ENCODE peak calls at places on chromosomes 7 and 10, in six cellular contexts. K is WTC11; E is foreskin keratinocyte; A is sigmoid colon; B is fibroblast of lung; G is CD4-positive, alpha-beta T cell. O is an unnamed sample.

GRCh38 chr10:4596951-4597350 is 229.1 kb upstream of the AKR1E2 start:
- DNase-seq in A (no peak), K (no peak), E (peak), G (no peak), B (peak), O (no peak)

GRCh38 chr10:90462761-90463160 is 395.1 kb downstream of the HTR7 start:
- DNase-seq in B (peak), G (no peak), K (no peak), A (no peak), E (no peak), O (no peak)

GRCh38 chr7:113015038-113015645 is 71.5 kb downstream of the GPR85 start:
- DNase-seq in E (peak), A (no peak), B (peak), G (no peak), K (no peak), O (no peak)

GRCh38 chr7:121480058-121480457 is 84.0 kb upstream of the FAM3C start:
- DNase-seq in A (no peak), K (no peak), B (no peak), E (peak), G (no peak), O (no peak)

GRCh38 chr7:51309361-51310130 is 7.1 kb downstream of the COBL start:
- DNase-seq in E (no peak), B (no peak), G (no peak), A (no peak), K (peak), O (no peak)

GRCh38 chr10:47206449-47207279 is 93.3 kb upstream of the GDF10 start:
- DNase-seq in E (no peak), K (no peak), B (peak), A (no peak), G (no peak), O (no peak)

GRCh38 chr7:110119883-110120581 is 970.9 kb upstream of the LRRN3 start:
- DNase-seq in E (peak), B (peak), A (no peak), G (no peak), K (no peak), O (no peak)

GRCh38 chr7:81209059-81209458 is 290.2 kb upstream of the SEMA3C start:
- DNase-seq in A (no peak), B (peak), E (no peak), G (no peak), K (no peak), O (no peak)

GRCh38 chr10:112832361-112832878 is 117.6 kb upstream of the TCF7L2 start:
- DNase-seq in K (peak), E (peak), A (no peak), G (no peak), B (peak), O (no peak)

GRCh38 chr10:124748206-124748605 is 4.0 kb upstream of the FAM53B start:
- DNase-seq in K (no peak), E (no peak), B (no peak), A (no peak), G (no peak), O (no peak)

GRCh38 chr7:43538404-43538771 is 44.5 kb upstream of the STK17A start:
- DNase-seq in E (no peak), B (no peak), A (no peak), K (no peak), G (no peak), O (no peak)

GRCh38 chr10:60206735-60207134 is 182.9 kb downstream of the ANK3 start:
- DNase-seq in A (no peak), G (no peak), E (no peak), K (no peak), B (peak), O (no peak)

GRCh38 chr7:51223505-51223904 is 93.1 kb downstream of the COBL start:
- DNase-seq in A (peak), G (no peak), E (no peak), K (no peak), B (no peak), O (no peak)

GRCh38 chr7:110693348-110693747 is 397.6 kb upstream of the LRRN3 start:
- DNase-seq in A (no peak), B (no peak), E (no peak), G (no peak), K (no peak), O (no peak)

GRCh38 chr7:98240961-98241673 is 10.9 kb downstream of the TECPR1 start:
- DNase-seq in A (no peak), G (peak), K (peak), E (no peak), B (peak), O (peak)

GRCh38 chr7:37758467-37758866 is 74.9 kb downstream of the GPR141 start:
- DNase-seq in K (no peak), E (no peak), A (no peak), B (no peak), G (no peak), O (no peak)

GRCh38 chr10:35613597-35614226 is 8.6 kb downstream of the GJD4 start:
- DNase-seq in A (no peak), K (no peak), E (no peak), B (peak), G (no peak), O (no peak)

GRCh38 chr10:95401704-95402469 is 111.1 kb upstream of the PDLIM1 start:
- DNase-seq in G (no peak), B (no peak), E (no peak), K (no peak), A (no peak), O (no peak)

GRCh38 chr10:43576062-43576461 is 1.6 kb upstream of the ZNF239 start:
- DNase-seq in A (no peak), K (no peak), G (no peak), B (no peak), E (no peak), O (no peak)

GRCh38 chr10:69425513-69426298 is 9.0 kb upstream of the TACR2 start:
- DNase-seq in B (no peak), E (peak), A (peak), K (no peak), G (peak), O (no peak)

GRCh38 chr7:102275123-102275703 is 11.5 kb upstream of the SH2B2 start:
- DNase-seq in G (no peak), A (no peak), B (no peak), E (peak), K (no peak), O (no peak)

GRCh38 chr7:152759655-152760383 is at the start of gene ACTR3B:
- DNase-seq in B (peak), E (peak), K (peak), G (peak), A (peak), O (peak)

GRCh38 chr7:64300641-64301405 is 12.9 kb upstream of the ZNF736 start:
- DNase-seq in B (no peak), G (no peak), E (peak), A (no peak), K (no peak), O (no peak)

GRCh38 chr10:21929070-21929469 is 74.5 kb downstream of the DNAJC1 start:
- DNase-seq in K (no peak), B (peak), A (no peak), E (peak), G (no peak), O (no peak)

GRCh38 chr7:93890464-93891068 is at the start of gene TFPI2:
- DNase-seq in B (peak), E (peak), A (peak), G (no peak), K (peak), O (no peak)

GRCh38 chr7:2811476-2812118 is 32.5 kb downstream of the GNA12 start:
- DNase-seq in B (peak), K (no peak), G (no peak), E (no peak), A (peak), O (no peak)

DNA sequence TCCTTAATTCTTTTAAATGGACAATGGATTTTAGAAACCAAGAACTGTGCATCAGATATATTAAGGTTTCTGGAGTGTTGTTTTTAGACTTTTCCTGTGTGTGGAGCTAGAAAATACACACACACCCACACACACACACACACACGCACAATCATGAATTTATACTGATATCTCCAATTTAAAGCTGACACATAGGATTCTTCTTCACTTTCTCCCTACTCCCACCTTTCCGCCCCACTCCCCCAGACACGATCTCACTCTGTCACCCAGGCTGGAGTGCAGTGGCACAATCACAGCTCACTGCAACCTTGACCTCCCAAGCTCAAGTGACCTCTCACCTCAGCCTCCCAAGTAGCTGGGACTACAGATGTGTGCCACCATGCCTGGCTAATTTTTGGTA is 100.3 kb downstream of the EPC1 start:
- DNase-seq in K (no peak), E (no peak), A (no peak), B (no peak), G (no peak), O (no peak)
- TF ChIP-seq CTCF in K (no peak), E (no peak), A (no peak), B (no peak), G (no peak), O (no peak)

DNA sequence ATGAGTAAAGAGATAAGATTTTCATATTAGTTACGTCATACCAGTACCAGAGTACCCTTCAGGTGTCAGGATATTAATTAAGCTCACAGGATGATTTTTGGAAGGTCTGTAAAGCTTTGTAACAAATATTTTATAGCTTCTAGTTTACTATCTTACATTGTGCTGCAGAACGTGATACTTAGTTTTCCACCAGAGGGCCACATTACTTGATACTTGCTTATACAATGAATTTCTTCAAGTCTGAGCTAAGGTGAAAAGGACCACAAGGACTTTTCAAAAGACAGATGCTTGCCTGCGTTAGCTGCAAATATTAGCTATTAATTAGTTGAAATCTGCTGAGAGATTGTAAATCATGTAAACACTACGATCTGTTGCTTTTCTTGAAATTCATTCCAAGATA is 12.2 kb downstream of the FOXP2 start:
- DNase-seq in B (peak), G (no peak), E (peak), A (no peak), K (no peak), O (no peak)
- TF ChIP-seq CTCF in B (peak), G (no peak), E (peak), A (peak), K (no peak), O (peak)

DNA sequence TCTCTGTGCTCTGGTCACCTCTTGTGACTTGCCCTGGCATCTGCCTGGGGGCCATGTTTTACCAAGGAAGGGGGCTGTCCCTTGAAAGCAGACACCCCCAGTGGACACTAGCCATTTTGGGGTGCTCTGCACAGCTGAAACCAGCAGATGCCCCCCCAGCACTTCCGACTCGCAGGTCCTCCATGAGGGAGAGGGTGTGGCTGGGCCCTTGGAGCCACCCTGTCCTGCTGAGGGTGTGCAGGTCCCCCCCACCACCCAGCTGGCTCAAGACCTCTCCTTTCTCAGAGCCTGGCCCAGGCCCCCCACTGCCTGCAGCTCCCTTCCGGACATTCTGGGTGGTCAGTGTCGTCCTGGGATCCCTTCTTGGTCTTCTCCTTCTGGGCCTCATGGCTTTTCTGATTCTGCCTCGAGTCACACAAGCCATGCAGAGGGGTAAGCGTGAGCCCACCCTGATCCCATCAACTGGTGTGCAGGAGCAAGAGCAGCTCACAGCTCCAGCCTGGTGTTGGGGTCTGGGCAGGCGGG is 12.3 kb downstream of the SCART1 start:
- DNase-seq in K (no peak), G (no peak), E (no peak), B (no peak), A (no peak), O (no peak)
- TF ChIP-seq CTCF in K (no peak), G (no peak), E (no peak), B (no peak), A (no peak), O (no peak)

DNA sequence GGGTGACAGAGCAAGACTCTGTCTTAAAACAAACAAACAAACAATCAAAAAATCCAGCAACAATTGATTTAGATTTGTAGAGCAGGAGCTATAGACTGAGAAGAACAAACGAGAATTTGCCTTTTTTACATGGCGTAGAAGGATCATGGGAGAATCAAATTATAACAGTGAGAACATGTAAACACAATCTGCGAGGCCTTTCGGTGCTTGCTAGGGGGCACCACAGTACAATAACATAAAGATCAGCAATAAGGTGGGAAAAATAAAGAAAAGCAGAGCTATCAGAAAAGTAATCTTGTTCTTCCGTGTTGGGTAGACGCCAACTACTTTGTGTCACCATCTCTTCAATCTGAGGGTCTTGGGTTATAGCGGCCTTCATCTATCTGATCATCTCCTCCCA is 82.2 kb downstream of the NOD1 start:
- DNase-seq in B (no peak), G (no peak), E (no peak), K (no peak), A (no peak), O (no peak)
- TF ChIP-seq CTCF in B (no peak), G (no peak), E (peak), K (no peak), A (no peak), O (peak)

GRCh38 chr10:100767428-100767779 is 22.0 kb downstream of the PAX2 start:
- DNase-seq in G (no peak), A (no peak), K (no peak), E (no peak), B (no peak), O (no peak)
- TF ChIP-seq CTCF in G (no peak), A (no peak), K (no peak), E (no peak), B (no peak), O (no peak)

DNA sequence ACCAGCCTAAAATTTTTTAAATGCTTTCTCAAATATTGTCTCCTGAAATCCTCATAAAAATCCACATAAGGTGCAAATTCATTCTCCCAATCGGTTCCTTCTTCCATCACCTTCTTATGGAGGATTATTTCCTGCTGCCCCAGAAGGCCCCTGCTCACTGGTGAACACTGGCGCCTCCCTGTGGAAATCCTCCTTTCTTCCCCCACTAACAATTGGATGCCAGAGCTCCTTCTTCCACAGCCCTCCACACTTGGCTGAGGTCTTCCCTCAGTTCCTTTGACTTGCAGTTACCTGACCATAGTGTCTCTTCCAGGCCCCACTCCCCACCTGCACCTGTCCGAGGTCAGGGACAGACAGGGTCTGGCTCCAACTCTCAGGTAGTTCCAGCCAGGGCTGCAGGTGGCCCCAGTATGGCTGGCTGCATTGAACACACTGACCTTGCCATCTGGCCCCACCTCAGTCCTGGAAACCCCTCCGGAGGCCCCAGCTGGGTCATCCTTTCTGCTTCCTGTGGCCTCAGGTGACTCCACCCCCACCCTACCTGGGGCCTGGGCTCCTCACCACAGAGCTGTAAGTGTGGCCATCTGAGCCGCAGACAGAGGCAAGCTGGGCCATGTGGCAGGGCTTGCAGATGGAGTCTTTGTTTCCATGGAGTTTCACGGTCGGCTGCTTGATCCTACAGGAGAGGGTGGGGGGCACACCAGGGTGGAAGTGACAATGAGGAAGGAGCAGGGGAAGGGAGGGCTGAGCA is 18.4 kb downstream of the SPOCK2 start:
- DNase-seq in A (no peak), K (peak), B (no peak), G (no peak), E (no peak), O (no peak)
- TF ChIP-seq CTCF in A (no peak), K (no peak), B (no peak), G (no peak), E (peak), O (peak)

GRCh38 chr10:23338155-23338828 is 6.3 kb downstream of the C10orf67 start:
- DNase-seq in E (peak), B (peak), K (peak), A (no peak), G (no peak), O (no peak)
- TF ChIP-seq CTCF in E (peak), B (no peak), K (no peak), A (no peak), G (no peak), O (no peak)